ENCODE peak calls at places on chromosome 3, in eight cellular contexts. S is OCI-LY7; F is naive thymus-derived CD4-positive, alpha-beta T cell; R is CD8-positive, alpha-beta memory T cell; E is neuronal stem cell; W is sigmoid colon; K is body of pancreas; G is CD8-positive, alpha-beta T cell. A is an unnamed sample. For H3K9me3, the result is how much of the 10 kb centered on the place peaks cover.

GRCh38 chr3:29128004-29128403 is 152.9 kb upstream of the RBMS3 start:
- DNase-seq in S (no peak), F (no peak), R (no peak), E (no peak), W (no peak), K (no peak), G (no peak), A (no peak)

GRCh38 chr3:143648708-143649107 is 199.6 kb downstream of the SLC9A9 start:
- DNase-seq in S (no peak), F (no peak), R (no peak), E (no peak), W (no peak), K (no peak), G (no peak), A (no peak)

GRCh38 chr3:116423365-116423764 is 21.9 kb downstream of the LSAMP start:
- DNase-seq in S (no peak), F (no peak), R (no peak), E (peak), W (no peak), K (no peak), G (no peak), A (no peak)

GRCh38 chr3:108319428-108320053 is 23.2 kb downstream of the HHLA2 start:
- DNase-seq in S (no peak), F (no peak), R (no peak), E (no peak), W (no peak), K (peak), G (no peak), A (no peak)

GRCh38 chr3:177832862-177833261 is 635.6 kb upstream of the TBL1XR1 start:
- DNase-seq in S (no peak), F (no peak), R (no peak), E (no peak), W (no peak), K (no peak), G (no peak), A (no peak)

GRCh38 chr3:101253429-101253828 is 66.9 kb downstream of the IMPG2 start:
- DNase-seq in S (no peak), F (no peak), R (no peak), E (no peak), W (no peak), K (no peak), G (no peak), A (no peak)

GRCh38 chr3:196947136-196947859 is 5.0 kb upstream of the NCBP2 start:
- DNase-seq in S (no peak), F (no peak), R (no peak), E (no peak), W (no peak), K (no peak), G (no peak), A (no peak)

GRCh38 chr3:112350181-112350825 is 17.3 kb downstream of the CD200 start:
- DNase-seq in S (no peak), F (no peak), R (no peak), E (no peak), W (no peak), K (no peak), G (no peak), A (no peak)

GRCh38 chr3:180657094-180657493 is 22.2 kb downstream of the CCDC39 start:
- DNase-seq in S (no peak), F (no peak), R (no peak), E (no peak), W (no peak), K (no peak), G (no peak), A (no peak)

GRCh38 chr3:43319794-43320193 is 33.5 kb downstream of the SNRK start:
- DNase-seq in S (no peak), F (no peak), R (no peak), E (no peak), W (no peak), K (no peak), G (no peak), A (peak)

GRCh38 chr3:126197854-126198584 is 17.6 kb upstream of the ALDH1L1 start:
- DNase-seq in S (peak), F (no peak), R (no peak), E (no peak), W (peak), K (peak), G (peak), A (peak)

GRCh38 chr3:56048946-56049345 is 419.3 kb downstream of the ERC2 start:
- DNase-seq in S (no peak), F (no peak), R (no peak), E (no peak), W (no peak), K (no peak), G (no peak), A (no peak)

GRCh38 chr3:29212789-29213433 is 68.0 kb upstream of the RBMS3 start:
- DNase-seq in S (peak), F (no peak), R (no peak), E (no peak), W (no peak), K (no peak), G (no peak), A (no peak)

GRCh38 chr3:8456118-8456811 is 45.4 kb upstream of the LMCD1 start:
- DNase-seq in S (no peak), F (no peak), R (no peak), E (no peak), W (no peak), K (no peak), G (no peak), A (peak)

GRCh38 chr3:133437391-133438093 is 37.7 kb downstream of the BFSP2 start:
- DNase-seq in S (no peak), F (no peak), R (no peak), E (no peak), W (no peak), K (no peak), G (no peak), A (peak)

GRCh38 chr3:186217820-186218164 is 108.9 kb upstream of the ETV5 start:
- DNase-seq in S (no peak), F (no peak), R (no peak), E (no peak), W (no peak), K (no peak), G (no peak), A (peak)

GRCh38 chr3:155428558-155428957 is 135.1 kb upstream of the STRIT1 start:
- DNase-seq in S (no peak), F (no peak), R (no peak), E (no peak), W (no peak), K (no peak), G (no peak), A (peak)
- H3K9me3 ChIP-seq in S (under half), F (under half), R (under half), E (under half), W (under half), K (under half), G (under half), A (under half)

DNA sequence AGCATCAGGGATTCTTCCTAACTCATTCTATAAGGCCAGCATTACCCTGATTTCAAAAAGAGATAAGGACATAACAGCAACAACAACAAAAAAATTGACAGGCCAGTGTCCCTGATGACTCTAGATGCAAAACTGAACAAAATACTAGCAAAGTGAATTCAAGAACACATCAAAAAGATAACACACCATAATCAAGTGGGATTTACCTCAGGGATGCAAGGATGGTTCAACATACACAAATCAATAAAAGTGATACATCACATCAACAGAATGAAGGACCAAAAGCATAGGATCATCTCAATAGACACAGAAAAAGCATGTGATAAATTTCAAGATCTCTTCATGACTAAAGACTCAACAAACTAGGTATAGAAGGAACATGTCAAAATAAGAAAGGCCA is 119.6 kb downstream of the STT3B start:
- DNase-seq in S (no peak), F (no peak), R (no peak), E (no peak), W (no peak), K (no peak), G (no peak), A (no peak)
- H3K9me3 ChIP-seq in S (under half), F (half or more), R (half or more), E (under half), W (under half), K (half or more), G (half or more), A (under half)

GRCh38 chr3:198064420-198064819 is 104.4 kb downstream of the LMLN start:
- DNase-seq in S (no peak), F (no peak), R (no peak), E (no peak), W (no peak), K (no peak), G (no peak), A (no peak)

GRCh38 chr3:198071602-198072285 is 111.7 kb downstream of the LMLN start:
- DNase-seq in S (no peak), F (no peak), R (no peak), E (peak), W (no peak), K (no peak), G (peak), A (peak)

GRCh38 chr3:198065897-198066296 is 105.9 kb downstream of the LMLN start:
- DNase-seq in S (no peak), F (no peak), R (no peak), E (no peak), W (no peak), K (no peak), G (no peak), A (no peak)

GRCh38 chr3:198070871-198071270 is 110.9 kb downstream of the LMLN start:
- DNase-seq in S (no peak), F (no peak), R (no peak), E (no peak), W (no peak), K (no peak), G (no peak), A (no peak)

GRCh38 chr3:198067416-198067815 is 107.4 kb downstream of the LMLN start:
- DNase-seq in S (no peak), F (no peak), R (no peak), E (no peak), W (no peak), K (no peak), G (no peak), A (no peak)
- H3K9me3 ChIP-seq in S (under half), F (under half), R (under half), E (under half), W (under half), K (under half), G (under half), A (under half)

GRCh38 chr3:51538115-51538458 is 432 bp upstream of the RAD54L2 start:
- DNase-seq in S (peak), F (no peak), R (no peak), E (no peak), W (no peak), K (no peak), G (no peak), A (peak)
- H3K9me3 ChIP-seq in S (under half), F (under half), R (under half), E (under half), W (under half), K (under half), G (under half), A (under half)

DNA sequence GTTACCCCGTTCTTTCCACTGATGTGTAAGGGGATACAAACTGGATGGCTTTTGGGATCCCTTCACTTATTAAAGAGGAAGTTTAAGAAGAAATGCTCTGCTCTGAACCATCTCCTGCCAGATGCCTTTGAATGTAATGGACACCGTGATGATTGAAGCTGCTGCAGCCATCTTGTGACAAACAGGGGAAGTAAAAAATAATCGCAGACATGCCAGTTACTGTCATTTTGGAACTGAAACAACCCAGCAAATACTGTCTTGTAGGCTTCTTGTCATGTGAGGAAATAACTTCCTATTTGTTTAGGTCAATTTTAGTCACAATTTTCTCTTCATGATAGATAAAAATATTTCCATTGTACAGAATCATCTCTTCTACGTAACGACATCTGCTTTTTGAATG is 224.0 kb downstream of the CHL1 start:
- DNase-seq in S (no peak), F (no peak), R (no peak), E (no peak), W (no peak), K (no peak), G (no peak), A (no peak)
- H3K9me3 ChIP-seq in S (under half), F (under half), R (under half), E (under half), W (under half), K (under half), G (under half), A (under half)

GRCh38 chr3:1855836-1856235 is 242.8 kb upstream of the CNTN4 start:
- DNase-seq in S (no peak), F (no peak), R (no peak), E (no peak), W (no peak), K (no peak), G (no peak), A (no peak)
- H3K9me3 ChIP-seq in S (under half), F (under half), R (under half), E (under half), W (under half), K (under half), G (under half), A (under half)

GRCh38 chr3:6418492-6418891 is 442.4 kb upstream of the GRM7 start:
- DNase-seq in S (no peak), F (no peak), R (no peak), E (no peak), W (no peak), K (no peak), G (no peak), A (no peak)
- H3K9me3 ChIP-seq in S (under half), F (under half), R (under half), E (under half), W (under half), K (under half), G (under half), A (under half)

DNA sequence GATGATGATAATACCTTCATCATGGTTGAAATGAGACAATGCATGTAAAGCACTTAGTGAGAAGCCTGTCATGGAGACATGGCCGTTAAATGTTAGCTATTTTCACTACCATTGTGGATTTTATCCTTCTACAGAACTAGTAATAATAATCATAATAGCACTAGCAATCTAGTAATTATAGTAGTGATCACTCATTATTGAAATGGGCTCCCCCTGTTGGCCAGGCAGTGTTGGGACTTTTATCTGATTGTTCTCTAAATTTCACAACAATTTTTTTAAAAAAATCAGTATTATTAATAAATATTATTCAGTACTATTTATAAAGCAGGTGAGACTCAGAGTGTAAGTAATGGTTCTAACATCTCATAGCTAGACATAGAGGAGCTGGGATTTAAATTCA is 396.3 kb downstream of the IL5RA start:
- DNase-seq in S (peak), F (no peak), R (no peak), E (no peak), W (no peak), K (no peak), G (no peak), A (no peak)
- H3K9me3 ChIP-seq in S (under half), F (under half), R (under half), E (under half), W (under half), K (under half), G (under half), A (under half)

DNA sequence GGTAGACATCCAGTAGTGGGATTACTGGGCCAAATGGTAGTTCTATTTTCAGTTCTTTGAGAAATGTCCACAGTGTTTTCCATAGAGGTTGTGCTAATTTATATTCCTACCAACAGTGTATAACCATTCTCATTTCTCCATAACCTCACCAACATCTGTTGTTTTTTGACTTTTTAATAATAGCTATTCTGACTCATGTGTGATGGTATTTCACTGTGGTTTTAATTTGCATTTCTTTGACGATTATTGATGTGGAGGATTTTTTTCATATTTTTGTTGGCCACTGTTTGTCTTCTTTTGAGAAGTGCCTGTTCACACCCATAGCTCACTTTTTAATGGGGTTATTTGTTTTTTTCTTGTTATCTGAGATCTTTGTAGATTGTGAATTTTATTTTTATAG is 125.2 kb downstream of the CFAP20DC start:
- DNase-seq in S (no peak), F (no peak), R (no peak), E (no peak), W (no peak), K (no peak), G (no peak), A (peak)
- H3K9me3 ChIP-seq in S (under half), F (under half), R (under half), E (under half), W (under half), K (under half), G (under half), A (under half)

A was measured in fibroblast of lung.